ENCODE peak calls at places on chromosomes 16 and 17, in four cellular contexts. One of them, this sample, is unnamed.

GRCh38 chr16:86834451-86835035 is 256.2 kb downstream of the FOXL1 start:
- DNase-seq in esophagus squamous epithelium: no peak
- DNase-seq in Peyer's patch: no peak
- DNase-seq in H54: peak
- DNase-seq in this sample: peak

GRCh38 chr17:17387461-17388362 is 84.5 kb downstream of the NT5M start:
- DNase-seq in esophagus squamous epithelium: no peak
- DNase-seq in Peyer's patch: no peak
- DNase-seq in H54: no peak
- DNase-seq in this sample: peak

GRCh38 chr17:28715217-28715616 is 2.5 kb downstream of the RAB34 start:
- DNase-seq in esophagus squamous epithelium: no peak
- DNase-seq in Peyer's patch: no peak
- DNase-seq in H54: no peak
- DNase-seq in this sample: no peak

GRCh38 chr17:2511138-2511461 is 588 bp downstream of the METTL16 start:
- DNase-seq in esophagus squamous epithelium: no peak
- DNase-seq in Peyer's patch: no peak
- DNase-seq in H54: no peak
- DNase-seq in this sample: no peak

GRCh38 chr17:77315551-77316190 is 174.9 kb downstream of the SEC14L1 start:
- DNase-seq in esophagus squamous epithelium: no peak
- DNase-seq in Peyer's patch: no peak
- DNase-seq in H54: no peak
- DNase-seq in this sample: no peak

GRCh38 chr17:5780476-5780875 is 196.2 kb upstream of the NLRP1 start:
- DNase-seq in esophagus squamous epithelium: no peak
- DNase-seq in Peyer's patch: no peak
- DNase-seq in H54: peak
- DNase-seq in this sample: no peak

GRCh38 chr17:35218901-35219300 is 24.0 kb upstream of the SLFN5 start:
- DNase-seq in esophagus squamous epithelium: no peak
- DNase-seq in Peyer's patch: no peak
- DNase-seq in H54: no peak
- DNase-seq in this sample: no peak

GRCh38 chr17:34499576-34499975 is 79.8 kb upstream of the TMEM132E start:
- DNase-seq in esophagus squamous epithelium: no peak
- DNase-seq in Peyer's patch: no peak
- DNase-seq in H54: peak
- DNase-seq in this sample: peak

GRCh38 chr17:79878346-79878745 is 39.1 kb upstream of the CBX4 start:
- DNase-seq in esophagus squamous epithelium: no peak
- DNase-seq in Peyer's patch: no peak
- DNase-seq in H54: no peak
- DNase-seq in this sample: no peak

GRCh38 chr16:10028644-10029043 is 153.6 kb downstream of the GRIN2A start:
- DNase-seq in esophagus squamous epithelium: no peak
- DNase-seq in Peyer's patch: no peak
- DNase-seq in H54: no peak
- DNase-seq in this sample: no peak

GRCh38 chr17:19766421-19767270 is 18.5 kb upstream of the ALDH3A1 start:
- DNase-seq in esophagus squamous epithelium: no peak
- DNase-seq in Peyer's patch: peak
- DNase-seq in H54: peak
- DNase-seq in this sample: peak

GRCh38 chr16:81313731-81314602 is 795 bp upstream of the GAN start:
- DNase-seq in esophagus squamous epithelium: no peak
- DNase-seq in Peyer's patch: no peak
- DNase-seq in H54: no peak
- DNase-seq in this sample: no peak

GRCh38 chr17:7025240-7025639 is 2.4 kb downstream of the BCL6B start:
- DNase-seq in esophagus squamous epithelium: no peak
- DNase-seq in Peyer's patch: no peak
- DNase-seq in H54: no peak
- DNase-seq in this sample: no peak

DNA sequence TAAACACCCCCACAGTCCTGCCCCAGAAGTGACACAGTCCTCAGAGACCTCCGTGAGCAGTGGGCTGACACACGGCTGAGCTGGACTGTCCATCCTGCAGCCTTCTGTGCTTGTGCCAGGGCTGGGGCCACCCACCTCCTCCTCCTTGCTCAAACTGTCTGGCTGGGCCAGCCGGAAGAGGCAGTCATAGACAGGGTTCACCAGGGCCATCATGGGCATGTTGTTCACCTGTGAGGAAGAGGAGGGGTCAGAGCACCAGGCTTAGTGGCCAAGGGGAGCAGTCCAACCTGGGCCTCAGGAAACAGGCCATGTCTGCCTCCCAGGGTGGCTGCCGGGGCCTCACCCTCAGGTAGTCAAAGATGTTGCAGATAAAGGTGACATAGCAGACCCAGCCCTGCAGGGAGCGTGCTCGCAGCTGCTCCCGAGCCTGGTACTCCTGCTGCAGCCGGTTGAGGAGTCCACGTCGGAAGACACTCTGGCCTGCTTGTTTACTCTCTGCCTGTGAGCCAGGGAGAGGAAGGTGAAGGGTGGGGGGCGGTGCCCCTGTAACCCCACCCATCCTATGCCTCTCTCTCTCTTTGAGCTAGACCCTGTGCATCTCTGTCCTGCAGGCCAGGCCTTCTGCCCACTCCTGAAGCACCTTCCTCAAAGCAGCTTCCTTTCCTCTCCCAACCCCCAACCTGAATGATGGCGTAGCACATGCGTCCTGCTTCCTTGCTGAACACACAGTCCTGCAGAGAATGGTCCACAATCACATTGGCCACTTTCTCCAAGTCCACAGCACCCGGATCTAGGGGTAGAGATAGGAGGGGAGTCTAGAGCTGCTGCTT is 3.4 kb downstream of the MIF4GD start:
- DNase-seq in esophagus squamous epithelium: no peak
- DNase-seq in Peyer's patch: no peak
- DNase-seq in H54: no peak
- DNase-seq in this sample: peak
- TF ChIP-seq POLR2A in esophagus squamous epithelium: no peak
- TF ChIP-seq POLR2A in Peyer's patch: no peak
- TF ChIP-seq POLR2A in H54: no peak
- TF ChIP-seq POLR2A in this sample: no peak

GRCh38 chr17:1179635-1180433 is at the start of gene ABR:
- DNase-seq in esophagus squamous epithelium: no peak
- DNase-seq in Peyer's patch: peak
- DNase-seq in H54: peak
- DNase-seq in this sample: no peak
- TF ChIP-seq POLR2A in esophagus squamous epithelium: no peak
- TF ChIP-seq POLR2A in Peyer's patch: no peak
- TF ChIP-seq POLR2A in H54: peak
- TF ChIP-seq POLR2A in this sample: no peak

DNA sequence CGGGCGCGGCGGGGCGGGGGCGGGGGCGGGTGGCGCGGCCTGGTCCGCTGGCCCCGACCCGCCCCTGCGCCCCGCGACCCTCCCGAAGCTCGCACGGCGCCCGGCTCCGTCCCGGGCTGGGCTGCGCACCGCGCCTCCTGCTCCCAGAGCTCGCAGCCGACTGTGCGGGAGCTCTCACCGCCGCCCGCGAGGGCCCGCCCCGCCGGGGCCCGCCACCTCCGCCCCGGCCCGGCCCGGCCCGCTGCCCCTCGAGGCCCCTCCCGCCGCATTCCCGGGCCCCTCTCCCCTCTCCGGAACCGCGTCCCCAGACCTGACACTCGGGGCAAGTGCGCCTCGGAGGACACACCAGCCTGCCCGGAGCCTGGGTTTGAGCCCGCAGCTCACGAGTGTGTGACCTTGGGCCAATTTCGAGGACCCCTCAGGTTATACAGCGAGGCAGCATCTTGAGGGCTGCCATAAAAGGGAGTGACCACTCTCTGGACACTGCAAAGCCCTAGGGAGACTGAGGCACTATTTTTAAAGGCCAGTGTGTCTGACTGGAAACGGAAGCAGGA is 1.9 kb upstream of the GRIN2C start:
- DNase-seq in esophagus squamous epithelium: no peak
- DNase-seq in Peyer's patch: no peak
- DNase-seq in H54: no peak
- DNase-seq in this sample: no peak
- TF ChIP-seq POLR2A in esophagus squamous epithelium: no peak
- TF ChIP-seq POLR2A in Peyer's patch: no peak
- TF ChIP-seq POLR2A in H54: no peak
- TF ChIP-seq POLR2A in this sample: no peak

GRCh38 chr16:75402821-75403475 is 30.4 kb downstream of the CFDP1 start:
- DNase-seq in esophagus squamous epithelium: no peak
- DNase-seq in Peyer's patch: no peak
- DNase-seq in H54: no peak
- DNase-seq in this sample: peak

GRCh38 chr16:75401697-75402096 is 31.6 kb downstream of the CFDP1 start:
- DNase-seq in esophagus squamous epithelium: no peak
- DNase-seq in Peyer's patch: no peak
- DNase-seq in H54: no peak
- DNase-seq in this sample: no peak

GRCh38 chr16:75398333-75398732 is 35.0 kb downstream of the CFDP1 start:
- DNase-seq in esophagus squamous epithelium: no peak
- DNase-seq in Peyer's patch: no peak
- DNase-seq in H54: no peak
- DNase-seq in this sample: no peak

GRCh38 chr16:75406943-75407342 is 26.4 kb downstream of the CFDP1 start:
- DNase-seq in esophagus squamous epithelium: no peak
- DNase-seq in Peyer's patch: no peak
- DNase-seq in H54: no peak
- DNase-seq in this sample: peak

DNA sequence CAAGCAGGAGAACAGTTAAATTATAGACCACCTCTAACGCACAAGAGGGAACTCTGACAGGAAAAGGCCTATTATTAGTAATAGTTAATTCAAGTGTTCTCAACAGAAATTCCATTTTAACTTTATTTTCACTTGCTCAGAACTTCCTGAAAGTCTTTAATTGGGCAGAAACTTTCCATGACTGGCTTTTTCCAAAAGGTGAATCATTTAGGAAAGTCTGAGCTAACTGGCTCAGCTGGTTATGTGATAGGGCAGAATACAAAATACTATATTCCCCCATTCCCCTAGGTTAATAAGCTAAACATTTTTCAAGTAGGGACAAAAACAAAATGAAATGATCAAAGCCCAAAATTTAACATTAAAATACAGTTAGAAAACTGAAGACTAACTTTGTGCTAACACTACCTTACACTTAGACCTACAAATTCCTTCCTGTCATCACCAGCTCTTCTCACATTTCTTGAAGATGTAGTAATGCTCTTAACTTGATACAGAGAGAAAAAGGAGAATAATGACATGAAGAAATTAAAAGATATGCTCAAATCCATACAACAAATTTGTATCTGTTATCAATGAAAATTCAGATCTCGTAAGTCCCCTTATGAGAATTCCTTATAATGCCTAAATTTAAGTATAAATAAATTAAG is 31.0 kb downstream of the CFDP1 start:
- DNase-seq in esophagus squamous epithelium: no peak
- DNase-seq in Peyer's patch: no peak
- DNase-seq in H54: no peak
- DNase-seq in this sample: no peak
- TF ChIP-seq POLR2A in esophagus squamous epithelium: no peak
- TF ChIP-seq POLR2A in Peyer's patch: no peak
- TF ChIP-seq POLR2A in H54: no peak
- TF ChIP-seq POLR2A in this sample: no peak

GRCh38 chr17:68598545-68598961 is 2.6 kb downstream of the FAM20A start:
- DNase-seq in esophagus squamous epithelium: no peak
- DNase-seq in Peyer's patch: no peak
- DNase-seq in H54: no peak
- DNase-seq in this sample: no peak

GRCh38 chr17:68598074-68598473 is 3.1 kb downstream of the FAM20A start:
- DNase-seq in esophagus squamous epithelium: no peak
- DNase-seq in Peyer's patch: no peak
- DNase-seq in H54: no peak
- DNase-seq in this sample: no peak

GRCh38 chr17:68599873-68600122 is 1.4 kb downstream of the FAM20A start:
- DNase-seq in esophagus squamous epithelium: no peak
- DNase-seq in Peyer's patch: no peak
- DNase-seq in H54: no peak
- DNase-seq in this sample: no peak

GRCh38 chr17:68600123-68600880 is 865 bp downstream of the FAM20A start:
- DNase-seq in esophagus squamous epithelium: no peak
- DNase-seq in Peyer's patch: no peak
- DNase-seq in H54: no peak
- DNase-seq in this sample: no peak

DNA sequence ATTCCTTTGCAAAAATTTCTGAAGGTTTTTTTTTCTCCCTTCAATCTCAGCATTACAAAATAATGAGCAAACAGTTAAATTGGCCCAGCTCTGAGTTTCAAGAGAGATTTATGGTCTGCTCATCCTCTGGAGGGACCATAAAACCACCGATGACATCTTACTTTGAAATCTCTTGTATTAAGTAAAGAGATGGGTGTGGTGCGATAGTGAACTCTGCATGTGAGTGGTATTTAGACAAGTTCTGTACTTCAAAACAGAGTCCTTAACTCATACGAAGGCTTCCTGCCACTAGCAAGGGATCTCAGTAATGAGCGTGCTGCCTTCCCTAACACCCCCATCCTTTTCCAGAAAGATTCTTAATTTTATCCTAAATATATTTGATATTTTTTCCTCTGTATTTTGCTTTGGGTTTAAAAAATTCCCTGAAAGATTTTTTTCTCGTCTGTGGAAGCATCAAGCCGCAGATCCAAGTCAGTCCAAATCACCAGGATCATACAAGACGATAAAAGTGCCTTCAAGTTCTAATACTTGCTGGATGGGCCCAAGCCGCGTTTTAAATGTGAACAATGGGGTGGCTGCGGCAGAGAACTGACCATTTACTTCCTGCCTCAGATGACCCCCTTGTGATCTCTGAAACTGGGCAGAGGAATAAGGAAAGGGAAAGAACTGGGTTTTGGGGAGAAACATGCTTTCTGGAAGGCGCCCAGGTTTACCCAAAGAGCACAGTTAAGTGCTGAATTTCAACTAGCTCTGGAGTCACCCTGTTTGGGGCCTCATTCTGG is 1.9 kb downstream of the FAM20A start:
- DNase-seq in esophagus squamous epithelium: no peak
- DNase-seq in Peyer's patch: no peak
- DNase-seq in H54: no peak
- DNase-seq in this sample: no peak
- TF ChIP-seq POLR2A in esophagus squamous epithelium: no peak
- TF ChIP-seq POLR2A in Peyer's patch: no peak
- TF ChIP-seq POLR2A in H54: no peak
- TF ChIP-seq POLR2A in this sample: no peak

This sample was measured in NB4.